ENCODE peak calls at places on chromosome 15, in ten cellular contexts. One of them, this sample, is unnamed. For H3K9me3 and H3K4me1, the result is how much of the 10 kb centered on the place peaks cover.

GRCh38 chr15:38148476-38148875 is 104.2 kb upstream of the SPRED1 start:
- DNase-seq in suprapubic skin: no peak
- DNase-seq in A549: no peak
- DNase-seq in fibroblast of lung: peak
- DNase-seq in hepatocyte: no peak
- DNase-seq in vagina: no peak
- DNase-seq in neural progenitor cell: no peak
- DNase-seq in PC-9: no peak
- DNase-seq in BE2C: no peak
- DNase-seq in ovary: no peak
- DNase-seq in this sample: no peak

GRCh38 chr15:62711691-62712454 is 330.7 kb upstream of the TPM1 start:
- DNase-seq in suprapubic skin: no peak
- DNase-seq in A549: no peak
- DNase-seq in fibroblast of lung: peak
- DNase-seq in hepatocyte: no peak
- DNase-seq in vagina: no peak
- DNase-seq in neural progenitor cell: no peak
- DNase-seq in PC-9: no peak
- DNase-seq in BE2C: no peak
- DNase-seq in ovary: no peak
- DNase-seq in this sample: peak

GRCh38 chr15:91150492-91151160 is 50.6 kb downstream of the SV2B start:
- DNase-seq in suprapubic skin: no peak
- DNase-seq in A549: no peak
- DNase-seq in fibroblast of lung: no peak
- DNase-seq in hepatocyte: no peak
- DNase-seq in vagina: no peak
- DNase-seq in neural progenitor cell: no peak
- DNase-seq in PC-9: no peak
- DNase-seq in BE2C: no peak
- DNase-seq in ovary: no peak
- DNase-seq in this sample: no peak

GRCh38 chr15:62444104-62445027 is 279.3 kb upstream of the C2CD4B start:
- DNase-seq in suprapubic skin: no peak
- DNase-seq in A549: no peak
- DNase-seq in fibroblast of lung: peak
- DNase-seq in hepatocyte: no peak
- DNase-seq in vagina: no peak
- DNase-seq in neural progenitor cell: no peak
- DNase-seq in PC-9: no peak
- DNase-seq in BE2C: no peak
- DNase-seq in ovary: no peak
- DNase-seq in this sample: peak

GRCh38 chr15:50774450-50774849 is 8.9 kb upstream of the SPPL2A start:
- DNase-seq in suprapubic skin: no peak
- DNase-seq in A549: peak
- DNase-seq in fibroblast of lung: no peak
- DNase-seq in hepatocyte: peak
- DNase-seq in vagina: no peak
- DNase-seq in neural progenitor cell: no peak
- DNase-seq in PC-9: peak
- DNase-seq in BE2C: no peak
- DNase-seq in ovary: no peak
- DNase-seq in this sample: no peak

GRCh38 chr15:69794643-69795461 is 302.9 kb downstream of the TLE3 start:
- DNase-seq in suprapubic skin: peak
- DNase-seq in A549: no peak
- DNase-seq in fibroblast of lung: peak
- DNase-seq in hepatocyte: no peak
- DNase-seq in vagina: no peak
- DNase-seq in neural progenitor cell: no peak
- DNase-seq in PC-9: peak
- DNase-seq in BE2C: no peak
- DNase-seq in ovary: peak
- DNase-seq in this sample: peak

GRCh38 chr15:43465105-43465504 is 27.9 kb downstream of the TP53BP1 start:
- DNase-seq in suprapubic skin: no peak
- DNase-seq in A549: no peak
- DNase-seq in fibroblast of lung: peak
- DNase-seq in hepatocyte: no peak
- DNase-seq in vagina: no peak
- DNase-seq in neural progenitor cell: no peak
- DNase-seq in PC-9: no peak
- DNase-seq in BE2C: no peak
- DNase-seq in ovary: no peak
- DNase-seq in this sample: peak

GRCh38 chr15:38398134-38398533 is 55.8 kb upstream of the FAM98B start:
- DNase-seq in suprapubic skin: no peak
- DNase-seq in A549: peak
- DNase-seq in fibroblast of lung: peak
- DNase-seq in hepatocyte: no peak
- DNase-seq in vagina: no peak
- DNase-seq in neural progenitor cell: no peak
- DNase-seq in PC-9: no peak
- DNase-seq in BE2C: no peak
- DNase-seq in ovary: no peak
- DNase-seq in this sample: peak

GRCh38 chr15:70475921-70476320 is 287.4 kb downstream of the UACA start:
- DNase-seq in suprapubic skin: no peak
- DNase-seq in A549: peak
- DNase-seq in fibroblast of lung: peak
- DNase-seq in hepatocyte: no peak
- DNase-seq in vagina: no peak
- DNase-seq in neural progenitor cell: no peak
- DNase-seq in PC-9: no peak
- DNase-seq in BE2C: no peak
- DNase-seq in ovary: no peak
- DNase-seq in this sample: no peak

DNA sequence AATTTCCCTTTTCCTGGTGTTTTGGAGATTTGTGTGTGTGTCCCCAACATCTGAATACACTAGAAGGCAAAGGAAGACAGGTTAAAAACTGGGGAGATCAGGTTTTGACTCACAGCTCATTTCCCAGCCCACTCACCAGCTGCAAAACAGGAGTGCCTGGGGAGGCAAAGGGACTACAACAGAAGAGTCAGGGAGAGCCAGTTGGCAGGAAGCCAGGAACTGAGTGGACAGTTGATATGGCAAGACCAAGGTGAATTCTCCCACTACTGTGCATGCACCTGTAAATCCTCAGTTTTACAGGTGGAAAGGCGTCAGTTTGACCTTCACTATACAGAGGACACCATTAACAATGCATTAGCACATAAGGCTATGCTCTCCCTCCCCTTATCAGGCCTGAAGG is 901.5 kb upstream of the SEMA6D start:
- DNase-seq in suprapubic skin: no peak
- DNase-seq in A549: no peak
- DNase-seq in fibroblast of lung: no peak
- DNase-seq in hepatocyte: peak
- DNase-seq in vagina: no peak
- DNase-seq in neural progenitor cell: no peak
- DNase-seq in PC-9: no peak
- DNase-seq in BE2C: peak
- DNase-seq in ovary: no peak
- DNase-seq in this sample: no peak
- H3K9me3 ChIP-seq in suprapubic skin: under half
- H3K9me3 ChIP-seq in A549: under half
- H3K9me3 ChIP-seq in fibroblast of lung: under half
- H3K9me3 ChIP-seq in hepatocyte: under half
- H3K9me3 ChIP-seq in vagina: under half
- H3K9me3 ChIP-seq in neural progenitor cell: under half
- H3K9me3 ChIP-seq in PC-9: under half
- H3K9me3 ChIP-seq in BE2C: under half
- H3K9me3 ChIP-seq in ovary: under half
- H3K9me3 ChIP-seq in this sample: under half

GRCh38 chr15:75840659-75841058 is 2.6 kb upstream of the UBE2Q2 start:
- DNase-seq in suprapubic skin: no peak
- DNase-seq in A549: peak
- DNase-seq in fibroblast of lung: peak
- DNase-seq in hepatocyte: peak
- DNase-seq in vagina: no peak
- DNase-seq in neural progenitor cell: no peak
- DNase-seq in PC-9: no peak
- DNase-seq in BE2C: peak
- DNase-seq in ovary: peak
- DNase-seq in this sample: no peak

GRCh38 chr15:75844629-75845390 is 1.6 kb downstream of the UBE2Q2 start:
- DNase-seq in suprapubic skin: no peak
- DNase-seq in A549: no peak
- DNase-seq in fibroblast of lung: no peak
- DNase-seq in hepatocyte: no peak
- DNase-seq in vagina: no peak
- DNase-seq in neural progenitor cell: no peak
- DNase-seq in PC-9: no peak
- DNase-seq in BE2C: no peak
- DNase-seq in ovary: no peak
- DNase-seq in this sample: no peak

GRCh38 chr15:75843618-75844610 is 667 bp downstream of the UBE2Q2 start:
- DNase-seq in suprapubic skin: peak
- DNase-seq in A549: peak
- DNase-seq in fibroblast of lung: peak
- DNase-seq in hepatocyte: peak
- DNase-seq in vagina: peak
- DNase-seq in neural progenitor cell: peak
- DNase-seq in PC-9: no peak
- DNase-seq in BE2C: peak
- DNase-seq in ovary: peak
- DNase-seq in this sample: peak

GRCh38 chr15:75842722-75843617 is at the start of gene UBE2Q2:
- DNase-seq in suprapubic skin: peak
- DNase-seq in A549: peak
- DNase-seq in fibroblast of lung: peak
- DNase-seq in hepatocyte: peak
- DNase-seq in vagina: no peak
- DNase-seq in neural progenitor cell: peak
- DNase-seq in PC-9: no peak
- DNase-seq in BE2C: peak
- DNase-seq in ovary: peak
- DNase-seq in this sample: peak
- H3K4me1 ChIP-seq in suprapubic skin: under half
- H3K4me1 ChIP-seq in A549: under half
- H3K4me1 ChIP-seq in fibroblast of lung: under half
- H3K4me1 ChIP-seq in hepatocyte: under half
- H3K4me1 ChIP-seq in vagina: under half
- H3K4me1 ChIP-seq in neural progenitor cell: under half
- H3K4me1 ChIP-seq in PC-9: under half
- H3K4me1 ChIP-seq in BE2C: under half
- H3K4me1 ChIP-seq in ovary: under half
- H3K4me1 ChIP-seq in this sample: under half

DNA sequence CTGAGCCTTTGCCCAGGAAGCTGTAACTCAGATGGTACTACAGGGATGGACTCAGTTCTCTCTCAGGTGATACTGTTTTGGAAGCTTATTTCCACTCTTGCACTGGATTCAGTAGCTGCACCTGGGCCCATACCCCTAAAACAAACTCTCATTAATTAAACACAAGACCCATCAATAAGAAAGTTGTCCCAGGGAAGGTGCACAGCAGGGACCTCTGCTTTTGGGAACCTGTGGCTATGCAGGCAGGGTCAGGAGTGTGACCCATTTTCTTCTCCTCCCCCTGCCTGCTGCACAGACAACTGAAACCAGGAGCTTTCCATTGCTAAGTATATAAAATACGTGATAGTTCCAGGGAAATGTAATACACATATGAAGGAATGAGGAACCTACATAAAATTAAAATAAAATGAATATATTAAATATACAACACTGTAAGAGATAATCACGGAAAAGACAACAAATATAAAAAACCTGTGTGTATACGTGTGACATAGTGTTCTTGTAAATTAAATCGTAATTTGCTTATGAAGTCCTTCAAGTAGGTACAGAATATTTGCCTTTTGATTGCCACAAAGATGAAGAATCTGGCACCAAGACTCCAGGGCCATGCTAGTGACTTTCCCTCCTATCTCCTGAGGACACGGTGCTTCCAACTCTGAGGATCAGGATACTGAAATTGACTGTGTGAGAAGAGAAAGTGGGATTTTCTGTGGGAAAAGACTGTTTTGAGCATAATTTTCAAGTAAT is 101.6 kb upstream of the GOLGA6L6 start:
- DNase-seq in suprapubic skin: no peak
- DNase-seq in A549: no peak
- DNase-seq in fibroblast of lung: no peak
- DNase-seq in hepatocyte: no peak
- DNase-seq in vagina: no peak
- DNase-seq in neural progenitor cell: no peak
- DNase-seq in PC-9: no peak
- DNase-seq in BE2C: no peak
- DNase-seq in ovary: no peak
- DNase-seq in this sample: no peak
- H3K9me3 ChIP-seq in suprapubic skin: under half
- H3K9me3 ChIP-seq in A549: under half
- H3K9me3 ChIP-seq in fibroblast of lung: under half
- H3K9me3 ChIP-seq in hepatocyte: under half
- H3K9me3 ChIP-seq in vagina: under half
- H3K9me3 ChIP-seq in neural progenitor cell: half or more
- H3K9me3 ChIP-seq in PC-9: under half
- H3K9me3 ChIP-seq in BE2C: under half
- H3K9me3 ChIP-seq in ovary: under half
- H3K9me3 ChIP-seq in this sample: under half

DNA sequence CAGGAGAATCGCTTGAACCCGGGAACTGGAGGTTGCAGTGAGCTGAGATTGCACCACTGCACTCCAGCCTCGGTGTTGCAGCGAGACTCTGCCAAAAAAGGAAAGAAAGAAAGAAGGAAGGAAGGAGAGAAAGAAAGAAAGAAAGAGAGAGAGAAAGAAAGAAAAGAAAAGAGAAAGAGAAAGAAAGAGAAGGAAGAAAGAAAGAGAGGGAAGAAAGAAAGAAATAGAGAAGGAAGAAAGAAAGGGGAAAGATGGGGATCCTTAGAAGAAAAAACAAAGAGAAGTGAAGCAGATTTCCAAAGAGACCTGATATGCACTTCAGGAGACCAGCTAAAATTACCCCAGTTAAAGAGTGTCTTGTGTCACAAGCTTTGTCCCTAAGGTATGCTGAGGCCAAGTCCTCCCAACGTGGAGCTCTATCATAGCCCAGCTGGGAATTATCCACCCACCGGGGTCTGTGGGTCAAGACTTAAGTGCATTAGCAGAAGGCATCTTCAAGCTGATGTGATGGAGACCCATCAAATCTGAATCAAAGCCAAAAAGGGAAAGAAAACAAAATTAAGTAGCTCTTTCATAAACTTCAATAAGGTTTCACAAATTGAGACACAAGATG is 17.9 kb upstream of the AKAP13 start:
- DNase-seq in suprapubic skin: no peak
- DNase-seq in A549: no peak
- DNase-seq in fibroblast of lung: no peak
- DNase-seq in hepatocyte: no peak
- DNase-seq in vagina: no peak
- DNase-seq in neural progenitor cell: no peak
- DNase-seq in PC-9: no peak
- DNase-seq in BE2C: no peak
- DNase-seq in ovary: no peak
- DNase-seq in this sample: no peak
- H3K4me1 ChIP-seq in suprapubic skin: under half
- H3K4me1 ChIP-seq in A549: under half
- H3K4me1 ChIP-seq in fibroblast of lung: under half
- H3K4me1 ChIP-seq in hepatocyte: under half
- H3K4me1 ChIP-seq in vagina: under half
- H3K4me1 ChIP-seq in neural progenitor cell: under half
- H3K4me1 ChIP-seq in PC-9: under half
- H3K4me1 ChIP-seq in BE2C: under half
- H3K4me1 ChIP-seq in ovary: under half
- H3K4me1 ChIP-seq in this sample: under half

GRCh38 chr15:59960318-59960717 is 43.8 kb upstream of the FOXB1 start:
- DNase-seq in suprapubic skin: no peak
- DNase-seq in A549: no peak
- DNase-seq in fibroblast of lung: no peak
- DNase-seq in hepatocyte: no peak
- DNase-seq in vagina: no peak
- DNase-seq in neural progenitor cell: no peak
- DNase-seq in PC-9: no peak
- DNase-seq in BE2C: no peak
- DNase-seq in ovary: no peak
- DNase-seq in this sample: no peak
- H3K9me3 ChIP-seq in suprapubic skin: under half
- H3K9me3 ChIP-seq in A549: under half
- H3K9me3 ChIP-seq in fibroblast of lung: under half
- H3K9me3 ChIP-seq in hepatocyte: under half
- H3K9me3 ChIP-seq in vagina: under half
- H3K9me3 ChIP-seq in neural progenitor cell: under half
- H3K9me3 ChIP-seq in PC-9: under half
- H3K9me3 ChIP-seq in BE2C: under half
- H3K9me3 ChIP-seq in ovary: under half
- H3K9me3 ChIP-seq in this sample: under half